ENCODE peak calls at places on chromosome 7, in five cellular contexts. One of them, this sample, is unnamed.

GRCh38 chr7:21671859-21672258 is 129.0 kb downstream of the DNAH11 start:
- DNase-seq in fibroblast of mammary gland: no peak
- DNase-seq in thyroid gland: no peak
- DNase-seq in brain microvascular endothelial cell: no peak
- DNase-seq in Caco-2: no peak
- DNase-seq in this sample: no peak

GRCh38 chr7:132395375-132395774 is 180.9 kb downstream of the PLXNA4 start:
- DNase-seq in fibroblast of mammary gland: no peak
- DNase-seq in thyroid gland: no peak
- DNase-seq in brain microvascular endothelial cell: no peak
- DNase-seq in Caco-2: no peak
- DNase-seq in this sample: no peak

GRCh38 chr7:130897515-130898419 is 163.8 kb upstream of the KLF14 start:
- DNase-seq in fibroblast of mammary gland: no peak
- DNase-seq in thyroid gland: peak; percentile 98
- DNase-seq in brain microvascular endothelial cell: no peak
- DNase-seq in Caco-2: no peak
- DNase-seq in this sample: no peak

GRCh38 chr7:39073432-39073831 is 95.7 kb downstream of the POU6F2 start:
- DNase-seq in fibroblast of mammary gland: no peak
- DNase-seq in thyroid gland: peak; percentile 3
- DNase-seq in brain microvascular endothelial cell: no peak
- DNase-seq in Caco-2: peak; percentile 51
- DNase-seq in this sample: peak; percentile 4

GRCh38 chr7:55571534-55572377 is 546 bp downstream of the VOPP1 start:
- DNase-seq in fibroblast of mammary gland: peak; percentile 20
- DNase-seq in thyroid gland: peak; percentile 52
- DNase-seq in brain microvascular endothelial cell: peak; percentile 29
- DNase-seq in Caco-2: peak; percentile 66
- DNase-seq in this sample: no peak

GRCh38 chr7:117195361-117195760 is 127.5 kb downstream of the WNT2 start:
- DNase-seq in fibroblast of mammary gland: no peak
- DNase-seq in thyroid gland: no peak
- DNase-seq in brain microvascular endothelial cell: no peak
- DNase-seq in Caco-2: no peak
- DNase-seq in this sample: no peak

GRCh38 chr7:2438181-2438580 is 34.8 kb downstream of the CHST12 start:
- DNase-seq in fibroblast of mammary gland: no peak
- DNase-seq in thyroid gland: no peak
- DNase-seq in brain microvascular endothelial cell: no peak
- DNase-seq in Caco-2: no peak
- DNase-seq in this sample: no peak

GRCh38 chr7:74226633-74227032 is 16.8 kb downstream of the LAT2 start:
- DNase-seq in fibroblast of mammary gland: no peak
- DNase-seq in thyroid gland: no peak
- DNase-seq in brain microvascular endothelial cell: no peak
- DNase-seq in Caco-2: no peak
- DNase-seq in this sample: no peak

GRCh38 chr7:149580328-149580727 is 82.7 kb upstream of the ZNF746 start:
- DNase-seq in fibroblast of mammary gland: no peak
- DNase-seq in thyroid gland: no peak
- DNase-seq in brain microvascular endothelial cell: no peak
- DNase-seq in Caco-2: no peak
- DNase-seq in this sample: no peak

GRCh38 chr7:130960208-130960988 is 226.4 kb upstream of the KLF14 start:
- DNase-seq in fibroblast of mammary gland: peak; percentile 99
- DNase-seq in thyroid gland: no peak
- DNase-seq in brain microvascular endothelial cell: peak; percentile 97
- DNase-seq in Caco-2: no peak
- DNase-seq in this sample: no peak

GRCh38 chr7:130421685-130422084 is 19.1 kb downstream of the CEP41 start:
- DNase-seq in fibroblast of mammary gland: peak; percentile 45
- DNase-seq in thyroid gland: peak; percentile 6
- DNase-seq in brain microvascular endothelial cell: no peak
- DNase-seq in Caco-2: no peak
- DNase-seq in this sample: no peak

GRCh38 chr7:151851782-151852181 is 25.1 kb downstream of the PRKAG2 start:
- DNase-seq in fibroblast of mammary gland: no peak
- DNase-seq in thyroid gland: peak; percentile 73
- DNase-seq in brain microvascular endothelial cell: no peak
- DNase-seq in Caco-2: no peak
- DNase-seq in this sample: no peak

GRCh38 chr7:117982071-117983055 is 109.1 kb upstream of the CTTNBP2 start:
- DNase-seq in fibroblast of mammary gland: no peak
- DNase-seq in thyroid gland: no peak
- DNase-seq in brain microvascular endothelial cell: no peak
- DNase-seq in Caco-2: no peak
- DNase-seq in this sample: no peak

GRCh38 chr7:2522780-2523433 is 3.3 kb downstream of the LFNG start:
- DNase-seq in fibroblast of mammary gland: peak; percentile 57
- DNase-seq in thyroid gland: no peak
- DNase-seq in brain microvascular endothelial cell: peak; percentile 71
- DNase-seq in Caco-2: peak; percentile 87
- DNase-seq in this sample: no peak

GRCh38 chr7:14381936-14382335 is 392.5 kb upstream of the ETV1 start:
- DNase-seq in fibroblast of mammary gland: no peak
- DNase-seq in thyroid gland: no peak
- DNase-seq in brain microvascular endothelial cell: no peak
- DNase-seq in Caco-2: no peak
- DNase-seq in this sample: no peak

GRCh38 chr7:118855290-118855689 is 630.8 kb downstream of the ANKRD7 start:
- DNase-seq in fibroblast of mammary gland: no peak
- DNase-seq in thyroid gland: no peak
- DNase-seq in brain microvascular endothelial cell: no peak
- DNase-seq in Caco-2: no peak
- DNase-seq in this sample: peak; percentile 98

GRCh38 chr7:81470084-81470723 is 299.6 kb downstream of the HGF start:
- DNase-seq in fibroblast of mammary gland: peak; percentile 76
- DNase-seq in thyroid gland: peak; percentile 83
- DNase-seq in brain microvascular endothelial cell: peak; percentile 56
- DNase-seq in Caco-2: peak; percentile 77
- DNase-seq in this sample: no peak

GRCh38 chr7:51446356-51446755 is 129.7 kb upstream of the COBL start:
- DNase-seq in fibroblast of mammary gland: no peak
- DNase-seq in thyroid gland: no peak
- DNase-seq in brain microvascular endothelial cell: no peak
- DNase-seq in Caco-2: no peak
- DNase-seq in this sample: no peak

GRCh38 chr7:47153571-47153970 is 428.3 kb downstream of the TNS3 start:
- DNase-seq in fibroblast of mammary gland: no peak
- DNase-seq in thyroid gland: peak; percentile 67
- DNase-seq in brain microvascular endothelial cell: no peak
- DNase-seq in Caco-2: no peak
- DNase-seq in this sample: peak; percentile 3

GRCh38 chr7:69422473-69423102 is 175.7 kb upstream of the AUTS2 start:
- DNase-seq in fibroblast of mammary gland: no peak
- DNase-seq in thyroid gland: no peak
- DNase-seq in brain microvascular endothelial cell: no peak
- DNase-seq in Caco-2: no peak
- DNase-seq in this sample: peak; percentile 45

GRCh38 chr7:99677013-99677412 is 2.8 kb downstream of the CYP3A5 start:
- DNase-seq in fibroblast of mammary gland: peak; percentile 57
- DNase-seq in thyroid gland: no peak
- DNase-seq in brain microvascular endothelial cell: no peak
- DNase-seq in Caco-2: no peak
- DNase-seq in this sample: no peak

GRCh38 chr7:12493407-12493806 is 77.1 kb upstream of the SCIN start:
- DNase-seq in fibroblast of mammary gland: peak; percentile 56
- DNase-seq in thyroid gland: no peak
- DNase-seq in brain microvascular endothelial cell: peak; percentile 50
- DNase-seq in Caco-2: no peak
- DNase-seq in this sample: no peak

GRCh38 chr7:47601119-47601880 is 19.4 kb upstream of the TNS3 start:
- DNase-seq in fibroblast of mammary gland: peak; percentile 92
- DNase-seq in thyroid gland: no peak
- DNase-seq in brain microvascular endothelial cell: peak; percentile 83
- DNase-seq in Caco-2: no peak
- DNase-seq in this sample: no peak

GRCh38 chr7:72098812-72099211 is 313.3 kb downstream of the CALN1 start:
- DNase-seq in fibroblast of mammary gland: peak; percentile 87
- DNase-seq in thyroid gland: no peak
- DNase-seq in brain microvascular endothelial cell: no peak
- DNase-seq in Caco-2: no peak
- DNase-seq in this sample: no peak

GRCh38 chr7:4626318-4626845 is 55.7 kb upstream of the FOXK1 start:
- DNase-seq in fibroblast of mammary gland: no peak
- DNase-seq in thyroid gland: no peak
- DNase-seq in brain microvascular endothelial cell: no peak
- DNase-seq in Caco-2: no peak
- DNase-seq in this sample: no peak

GRCh38 chr7:4631664-4632171 is 50.4 kb upstream of the FOXK1 start:
- DNase-seq in fibroblast of mammary gland: peak; percentile 97
- DNase-seq in thyroid gland: peak; percentile 73
- DNase-seq in brain microvascular endothelial cell: peak; percentile 84
- DNase-seq in Caco-2: peak; percentile 91
- DNase-seq in this sample: peak; percentile 41

GRCh38 chr7:4633012-4633411 is 49.1 kb upstream of the FOXK1 start:
- DNase-seq in fibroblast of mammary gland: peak; percentile 84
- DNase-seq in thyroid gland: no peak
- DNase-seq in brain microvascular endothelial cell: peak; percentile 12
- DNase-seq in Caco-2: peak; percentile 55
- DNase-seq in this sample: no peak

GRCh38 chr7:4631021-4631663 is 51.0 kb upstream of the FOXK1 start:
- DNase-seq in fibroblast of mammary gland: no peak
- DNase-seq in thyroid gland: no peak
- DNase-seq in brain microvascular endothelial cell: no peak
- DNase-seq in Caco-2: no peak
- DNase-seq in this sample: no peak

GRCh38 chr7:4629287-4629905 is 52.7 kb upstream of the FOXK1 start:
- DNase-seq in fibroblast of mammary gland: peak; percentile 72
- DNase-seq in thyroid gland: no peak
- DNase-seq in brain microvascular endothelial cell: no peak
- DNase-seq in Caco-2: no peak
- DNase-seq in this sample: no peak
- TF ChIP-seq CTCF in fibroblast of mammary gland: no peak
- TF ChIP-seq CTCF in thyroid gland: no peak
- TF ChIP-seq CTCF in brain microvascular endothelial cell: no peak
- TF ChIP-seq CTCF in Caco-2: no peak
- TF ChIP-seq CTCF in this sample: no peak

DNA sequence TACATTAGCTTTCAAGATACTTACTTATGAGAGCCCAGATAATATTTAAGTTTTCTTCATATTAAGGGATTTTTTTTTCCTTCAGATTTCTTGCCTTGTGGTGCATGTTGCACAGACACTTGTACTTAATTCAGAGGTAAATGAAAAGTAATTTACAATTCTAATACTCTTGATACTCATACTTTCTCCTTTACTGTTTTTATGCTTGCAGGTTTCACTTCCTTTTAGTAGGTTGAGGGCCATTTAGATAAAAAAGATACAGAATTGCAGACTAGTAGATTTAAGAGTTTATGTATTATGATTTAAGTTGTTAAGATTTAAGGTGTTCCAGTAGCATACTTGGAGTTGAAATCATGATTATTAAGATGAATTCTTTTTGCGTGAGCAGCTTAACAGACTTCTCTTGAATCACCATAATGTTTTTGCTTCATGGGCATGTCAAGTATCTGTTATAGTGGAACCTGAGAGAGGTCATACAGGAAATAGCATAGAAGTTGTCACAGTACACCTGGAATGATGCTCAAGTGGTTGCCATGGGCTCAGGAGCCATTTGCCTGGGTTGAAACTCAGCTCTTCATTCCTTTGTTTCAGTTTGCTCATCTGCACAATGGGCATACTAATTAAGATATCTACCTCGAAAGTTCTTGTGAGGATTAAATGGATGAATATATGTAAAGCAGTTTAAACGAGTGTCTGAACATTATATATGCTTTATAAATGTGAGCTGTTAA is 174.8 kb upstream of the PRPS1L1 start:
- DNase-seq in fibroblast of mammary gland: no peak
- DNase-seq in thyroid gland: no peak
- DNase-seq in brain microvascular endothelial cell: no peak
- DNase-seq in Caco-2: no peak
- DNase-seq in this sample: no peak
- H3K4me3 ChIP-seq in fibroblast of mammary gland: no peak overlapping the region
- H3K4me3 ChIP-seq in thyroid gland: no peak overlapping the region
- H3K4me3 ChIP-seq in brain microvascular endothelial cell: no peak overlapping the region
- H3K4me3 ChIP-seq in Caco-2: no peak overlapping the region
- H3K4me3 ChIP-seq in this sample: no peak overlapping the region

DNA sequence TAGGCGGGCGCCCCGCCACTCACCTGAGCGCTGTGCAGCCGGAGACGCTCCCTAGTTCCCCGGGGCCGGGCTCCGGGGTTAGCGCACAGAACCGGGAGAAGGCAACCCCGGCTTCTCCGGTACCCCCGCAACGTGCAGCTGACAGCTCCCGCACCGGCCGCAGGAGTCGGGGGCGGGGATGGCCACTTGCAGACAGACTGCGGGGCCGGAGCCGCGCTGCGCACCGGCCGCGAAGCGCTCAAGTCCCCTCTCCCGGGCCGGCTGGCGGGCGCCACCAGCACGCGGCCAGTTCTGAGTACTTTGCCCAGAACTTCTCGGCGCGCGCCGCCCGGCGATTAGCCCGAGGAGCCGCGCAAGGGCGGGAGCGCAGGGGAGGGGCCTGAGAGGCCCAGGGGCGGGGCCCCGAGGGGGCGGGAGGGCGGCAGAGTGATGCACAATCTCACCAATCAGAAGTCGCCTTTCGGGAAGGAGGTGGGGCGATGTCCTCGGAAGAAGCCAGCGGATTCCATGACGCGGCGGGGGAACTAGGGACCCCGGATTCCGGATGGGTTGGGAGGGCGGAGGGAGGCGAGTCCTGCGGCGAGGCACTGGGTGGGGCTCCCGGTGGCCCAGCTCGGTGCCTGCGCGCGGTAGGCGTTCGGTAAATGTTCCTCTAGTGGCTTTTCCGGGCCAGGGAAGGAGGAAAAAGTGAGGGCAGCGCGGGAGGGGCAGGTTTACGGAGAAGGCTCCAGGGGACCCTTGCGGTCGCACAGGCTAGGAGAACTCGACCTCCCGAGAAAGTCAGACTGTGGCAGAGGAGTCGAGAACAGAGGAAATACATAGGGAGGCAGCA is at the start of gene OSBPL3:
- DNase-seq in fibroblast of mammary gland: peak; percentile 94
- DNase-seq in thyroid gland: peak; percentile 96
- DNase-seq in brain microvascular endothelial cell: peak; percentile 92
- DNase-seq in Caco-2: peak; percentile 97
- DNase-seq in this sample: peak; percentile 52
- TF ChIP-seq CTCF in fibroblast of mammary gland: no peak
- TF ChIP-seq CTCF in thyroid gland: no peak
- TF ChIP-seq CTCF in brain microvascular endothelial cell: peak; percentile 1
- TF ChIP-seq CTCF in Caco-2: no peak
- TF ChIP-seq CTCF in this sample: peak; percentile 49

GRCh38 chr7:44963526-44964290 is 15.1 kb downstream of the MYO1G start:
- DNase-seq in fibroblast of mammary gland: no peak
- DNase-seq in thyroid gland: no peak
- DNase-seq in brain microvascular endothelial cell: no peak
- DNase-seq in Caco-2: peak; percentile 32
- DNase-seq in this sample: no peak

GRCh38 chr7:44964384-44964830 is 14.4 kb downstream of the MYO1G start:
- DNase-seq in fibroblast of mammary gland: peak; percentile 30
- DNase-seq in thyroid gland: no peak
- DNase-seq in brain microvascular endothelial cell: no peak
- DNase-seq in Caco-2: peak; percentile 38
- DNase-seq in this sample: no peak

GRCh38 chr7:44961844-44962482 is 16.9 kb downstream of the MYO1G start:
- DNase-seq in fibroblast of mammary gland: no peak
- DNase-seq in thyroid gland: no peak
- DNase-seq in brain microvascular endothelial cell: no peak
- DNase-seq in Caco-2: peak; percentile 45
- DNase-seq in this sample: no peak

GRCh38 chr7:44964831-44965440 is 13.9 kb downstream of the MYO1G start:
- DNase-seq in fibroblast of mammary gland: no peak
- DNase-seq in thyroid gland: no peak
- DNase-seq in brain microvascular endothelial cell: no peak
- DNase-seq in Caco-2: no peak
- DNase-seq in this sample: no peak

GRCh38 chr7:44962483-44963251 is 16.1 kb downstream of the MYO1G start:
- DNase-seq in fibroblast of mammary gland: peak; percentile 21
- DNase-seq in thyroid gland: peak; percentile 53
- DNase-seq in brain microvascular endothelial cell: no peak
- DNase-seq in Caco-2: peak; percentile 63
- DNase-seq in this sample: no peak
- H3K4me3 ChIP-seq in fibroblast of mammary gland: peak overlapping the region; percentile 29
- H3K4me3 ChIP-seq in thyroid gland: no peak overlapping the region
- H3K4me3 ChIP-seq in brain microvascular endothelial cell: peak overlapping the region; percentile 50
- H3K4me3 ChIP-seq in Caco-2: peak overlapping the region; percentile 75
- H3K4me3 ChIP-seq in this sample: no peak overlapping the region